ENCODE peak calls at places on chromosomes 7 and 10, in four cellular contexts. A is A549, I is SK-N-SH, V is heart right ventricle. K is an unnamed sample.
A peak's percentile ranks its signal among the peaks of the same experiment; 100 is the strongest.

GRCh38 chr7:5553298-5553877 is 129.8 kb upstream of the TNRC18 start:
- DNase-seq in A (no peak), I (peak; percentile 19), V (no peak), K (no peak)

GRCh38 chr7:1846331-1847065 is 176.4 kb downstream of the ELFN1 start:
- DNase-seq in A (no peak), I (no peak), V (peak; percentile 5), K (no peak)

GRCh38 chr7:142866361-142867096 is 11.7 kb downstream of the EPHB6 start:
- DNase-seq in A (peak; percentile 67), I (peak; percentile 88), V (peak; percentile 21), K (peak; percentile 32)

GRCh38 chr7:111734955-111735660 is 172.8 kb upstream of the IMMP2L start:
- DNase-seq in A (no peak), I (no peak), V (no peak), K (no peak)

GRCh38 chr7:100167912-100168323 is 499 bp downstream of the GAL3ST4 start:
- DNase-seq in A (no peak), I (peak; percentile 69), V (no peak), K (peak; percentile 24)

GRCh38 chr7:108589874-108590273 is 20.2 kb downstream of the DNAJB9 start:
- DNase-seq in A (no peak), I (no peak), V (no peak), K (no peak)

GRCh38 chr10:101818958-101819633 is 852 bp upstream of the OGA start:
- DNase-seq in A (no peak), I (no peak), V (no peak), K (no peak)

GRCh38 chr10:79088176-79088575 is 19.4 kb downstream of the ZMIZ1 start:
- DNase-seq in A (no peak), I (no peak), V (no peak), K (no peak)

GRCh38 chr7:1019789-1020610 is 24.3 kb upstream of the GPR146 start:
- DNase-seq in A (no peak), I (no peak), V (no peak), K (no peak)

GRCh38 chr10:88848499-88848898 is 3.1 kb downstream of the ANKRD22 start:
- DNase-seq in A (no peak), I (no peak), V (no peak), K (peak; percentile 61)

GRCh38 chr7:14734839-14735321 is 167.7 kb downstream of the DGKB start:
- DNase-seq in A (no peak), I (peak; percentile 43), V (no peak), K (no peak)

GRCh38 chr7:108459922-108460551 is 3.8 kb upstream of the NRCAM start:
- DNase-seq in A (peak; percentile 55), I (peak; percentile 66), V (no peak), K (peak; percentile 65)

GRCh38 chr10:14550471-14550941 is 219.8 kb upstream of the FRMD4A start:
- DNase-seq in A (no peak), I (no peak), V (no peak), K (no peak)

GRCh38 chr10:4532467-4532866 is 293.5 kb upstream of the AKR1E2 start:
- DNase-seq in A (no peak), I (no peak), V (no peak), K (peak; percentile 93)

GRCh38 chr10:839550-840205 is 91.8 kb downstream of the LARP4B start:
- DNase-seq in A (no peak), I (no peak), V (no peak), K (no peak)

GRCh38 chr7:85851571-85852193 is 664.8 kb upstream of the SEMA3D start:
- DNase-seq in A (peak; percentile 10), I (peak; percentile 31), V (no peak), K (peak; percentile 79)

GRCh38 chr7:114567416-114567815 is 152.8 kb downstream of the FOXP2 start:
- DNase-seq in A (no peak), I (no peak), V (no peak), K (no peak)

GRCh38 chr10:12812541-12812940 is 189.0 kb downstream of the CCDC3 start:
- DNase-seq in A (no peak), I (no peak), V (no peak), K (no peak)

GRCh38 chr7:98662289-98662688 is 45.2 kb downstream of the NPTX2 start:
- DNase-seq in A (no peak), I (no peak), V (no peak), K (no peak)

GRCh38 chr10:126732308-126732707 is 61.8 kb upstream of the C10orf90 start:
- DNase-seq in A (no peak), I (no peak), V (no peak), K (no peak)

GRCh38 chr10:68470300-68470699 is 1.5 kb downstream of the DNA2 start:
- DNase-seq in A (no peak), I (peak; percentile 6), V (no peak), K (no peak)

GRCh38 chr10:53403688-53404087 is 631.1 kb upstream of the MBL2 start:
- DNase-seq in A (no peak), I (peak; percentile 49), V (peak; percentile 76), K (peak; percentile 49)

GRCh38 chr10:132537713-132538020 is at the start of gene INPP5A:
- DNase-seq in A (no peak), I (no peak), V (no peak), K (no peak)

GRCh38 chr10:82861889-82862288 is 986.9 kb downstream of the NRG3 start:
- DNase-seq in A (no peak), I (no peak), V (no peak), K (no peak)

GRCh38 chr10:122189185-122189584 is 81.9 kb upstream of the BTBD16 start:
- DNase-seq in A (no peak), I (no peak), V (no peak), K (no peak)

GRCh38 chr10:51653025-51653424 is 46.4 kb downstream of the CSTF2T start:
- DNase-seq in A (no peak), I (no peak), V (no peak), K (peak; percentile 60)

GRCh38 chr10:101939273-101939635 is 95.7 kb upstream of the KCNIP2 start:
- DNase-seq in A (peak; percentile 9), I (no peak), V (no peak), K (peak; percentile 98)

GRCh38 chr7:29598607-29599006 is 35.0 kb downstream of the PRR15 start:
- DNase-seq in A (no peak), I (no peak), V (no peak), K (no peak)

GRCh38 chr7:153567426-153567825 is 484.8 kb upstream of the DPP6 start:
- DNase-seq in A (no peak), I (no peak), V (no peak), K (peak; percentile 8)

GRCh38 chr10:63520463-63521388 is 475 bp upstream of the REEP3 start:
- DNase-seq in A (peak; percentile 58), I (peak; percentile 91), V (peak; percentile 82), K (no peak)

GRCh38 chr7:130151591-130152269 is 53.5 kb downstream of the TMEM209 start:
- DNase-seq in A (no peak), I (no peak), V (no peak), K (peak; percentile 34)

GRCh38 chr10:130878131-130878530 is 433.4 kb downstream of the TCERG1L start:
- DNase-seq in A (no peak), I (no peak), V (no peak), K (no peak)

GRCh38 chr7:91356915-91357314 is 92.7 kb downstream of the FZD1 start:
- DNase-seq in A (no peak), I (no peak), V (no peak), K (no peak)

GRCh38 chr7:91357929-91358328 is 93.7 kb downstream of the FZD1 start:
- DNase-seq in A (no peak), I (no peak), V (no peak), K (no peak)

GRCh38 chr7:91353923-91354322 is 89.7 kb downstream of the FZD1 start:
- DNase-seq in A (no peak), I (peak; percentile 7), V (no peak), K (no peak)

GRCh38 chr7:91357379-91357778 is 93.1 kb downstream of the FZD1 start:
- DNase-seq in A (no peak), I (no peak), V (no peak), K (no peak)

DNA sequence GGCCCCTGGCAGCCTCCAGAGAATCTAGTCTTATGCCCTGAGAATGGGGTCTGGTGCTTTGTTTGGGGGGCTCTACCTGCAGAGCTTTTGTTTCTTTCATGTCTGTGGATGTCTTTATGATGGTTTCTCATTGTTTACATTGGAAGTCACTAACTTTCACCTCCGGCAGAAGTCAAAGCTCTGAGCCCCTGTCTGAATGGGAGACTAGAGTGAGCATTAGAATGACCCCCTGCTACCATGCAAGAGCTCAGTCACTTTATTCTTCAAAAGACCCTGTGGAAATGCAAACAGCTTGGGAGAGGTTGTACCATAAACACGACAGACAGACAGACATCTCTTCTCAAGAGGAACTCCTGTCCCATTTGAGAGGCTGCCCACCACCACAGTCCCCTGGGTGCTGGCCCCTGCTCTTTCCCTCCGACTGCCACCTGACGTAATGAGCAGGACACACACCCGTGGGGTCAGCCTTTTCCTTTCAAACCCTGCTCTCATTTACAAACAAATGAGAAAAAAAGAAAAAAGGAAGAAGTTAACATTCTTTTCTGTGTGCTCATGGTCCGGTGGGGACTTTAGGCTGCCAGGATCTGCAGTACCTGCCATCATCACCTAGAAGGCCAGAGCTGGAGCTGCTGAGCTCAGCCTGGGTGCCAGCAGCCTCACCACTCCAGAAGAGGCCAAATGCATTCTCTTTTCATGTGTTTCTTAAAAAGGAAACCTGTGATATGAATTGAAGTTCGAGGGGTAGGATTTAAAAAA is 91.6 kb downstream of the FZD1 start:
- DNase-seq in A (no peak), I (no peak), V (no peak), K (no peak)
- H3K4me3 ChIP-seq in A (no peak overlapping the region), I (no peak overlapping the region), V (no peak overlapping the region), K (no peak overlapping the region)

GRCh38 chr10:70671619-70672164 is 614 bp upstream of the ADAMTS14 start:
- DNase-seq in A (no peak), I (no peak), V (no peak), K (no peak)
- TF ChIP-seq CTCF in A (no peak), I (no peak), V (no peak), K (no peak)

DNA sequence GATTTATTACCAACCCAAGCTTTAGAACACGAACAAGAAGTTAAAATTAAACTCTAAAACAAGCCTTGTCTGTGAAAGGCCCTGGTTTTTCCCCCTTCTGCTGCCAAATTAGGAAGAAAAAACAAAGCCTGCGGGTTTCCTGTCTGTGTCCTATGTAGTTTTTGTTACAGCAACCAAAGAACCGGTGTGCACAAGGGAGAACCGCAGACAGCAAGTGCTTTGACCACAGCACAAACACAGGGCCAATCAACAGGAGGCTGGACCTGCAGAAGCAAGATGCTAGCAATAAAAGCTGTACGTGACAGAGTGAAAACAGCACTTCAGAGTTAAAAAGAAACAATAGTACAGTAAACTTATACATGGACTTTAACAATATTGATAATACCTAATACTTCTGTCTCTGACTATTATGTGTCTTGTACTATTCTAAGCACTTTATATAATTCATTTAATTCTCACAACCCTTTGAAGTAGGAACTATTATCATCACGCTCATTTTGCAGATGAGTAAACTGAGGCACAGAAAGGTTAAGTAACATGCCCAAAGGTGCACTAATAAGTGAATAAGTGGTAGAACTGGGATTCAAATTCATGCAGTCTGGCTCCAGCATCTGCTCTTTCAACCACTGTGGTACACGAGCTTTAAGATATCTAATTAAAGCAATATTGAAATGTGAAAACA is 66.0 kb downstream of the STK17A start:
- DNase-seq in A (no peak), I (no peak), V (no peak), K (peak; percentile 93)
- H3K4me3 ChIP-seq in A (no peak overlapping the region), I (no peak overlapping the region), V (peak overlapping the region; percentile 17), K (no peak overlapping the region)

GRCh38 chr10:24722676-24723385 is 856 bp downstream of the ARHGAP21 start:
- DNase-seq in A (peak; percentile 61), I (peak; percentile 84), V (peak; percentile 73), K (peak; percentile 50)

GRCh38 chr10:24723386-24723787 is 300 bp downstream of the ARHGAP21 start:
- DNase-seq in A (peak; percentile 21), I (peak; percentile 76), V (no peak), K (peak; percentile 37)

GRCh38 chr10:24724381-24725228 is 918 bp upstream of the ARHGAP21 start:
- DNase-seq in A (peak; percentile 97), I (peak; percentile 96), V (peak; percentile 97), K (peak; percentile 97)

GRCh38 chr10:24722131-24722675 is 1.5 kb downstream of the ARHGAP21 start:
- DNase-seq in A (peak; percentile 23), I (no peak), V (no peak), K (peak; percentile 40)

GRCh38 chr10:24723788-24724380 is at the start of gene ARHGAP21:
- DNase-seq in A (peak; percentile 53), I (peak; percentile 67), V (peak; percentile 78), K (peak; percentile 88)
- TF ChIP-seq CTCF in A (no peak), I (peak; percentile 22), V (no peak), K (no peak)